ENCODE peak calls at places on chromosomes 2 and 18, in four cellular contexts. One of them, this sample, is unnamed.

GRCh38 chr2:204665244-204665643 is 120.0 kb downstream of the PARD3B start:
- DNase-seq in tibial artery: no peak
- DNase-seq in Panc1: no peak
- DNase-seq in prostate gland: no peak
- DNase-seq in this sample: no peak

GRCh38 chr2:185306119-185306518 is 432.5 kb upstream of the FSIP2 start:
- DNase-seq in tibial artery: no peak
- DNase-seq in Panc1: no peak
- DNase-seq in prostate gland: no peak
- DNase-seq in this sample: no peak

GRCh38 chr2:121187351-121187921 is 97.6 kb downstream of the TFCP2L1 start:
- DNase-seq in tibial artery: peak
- DNase-seq in Panc1: no peak
- DNase-seq in prostate gland: no peak
- DNase-seq in this sample: peak

GRCh38 chr2:216554755-216555154 is 56.1 kb downstream of the RPL37A start:
- DNase-seq in tibial artery: no peak
- DNase-seq in Panc1: no peak
- DNase-seq in prostate gland: peak
- DNase-seq in this sample: no peak

GRCh38 chr18:11125372-11126315 is 23.7 kb downstream of the PIEZO2 start:
- DNase-seq in tibial artery: no peak
- DNase-seq in Panc1: no peak
- DNase-seq in prostate gland: no peak
- DNase-seq in this sample: no peak

GRCh38 chr2:231191896-231192872 is 6.2 kb upstream of the ARMC9 start:
- DNase-seq in tibial artery: peak
- DNase-seq in Panc1: no peak
- DNase-seq in prostate gland: peak
- DNase-seq in this sample: peak

GRCh38 chr18:54382076-54382475 is 24.4 kb downstream of the C18orf54 start:
- DNase-seq in tibial artery: no peak
- DNase-seq in Panc1: no peak
- DNase-seq in prostate gland: no peak
- DNase-seq in this sample: no peak

GRCh38 chr18:37336568-37337285 is 228.9 kb downstream of the CELF4 start:
- DNase-seq in tibial artery: no peak
- DNase-seq in Panc1: no peak
- DNase-seq in prostate gland: no peak
- DNase-seq in this sample: no peak

GRCh38 chr2:136115183-136115751 is 2.7 kb downstream of the CXCR4 start:
- DNase-seq in tibial artery: no peak
- DNase-seq in Panc1: no peak
- DNase-seq in prostate gland: no peak
- DNase-seq in this sample: no peak

GRCh38 chr18:46325836-46326235 is 221.7 kb downstream of the HAUS1 start:
- DNase-seq in tibial artery: no peak
- DNase-seq in Panc1: no peak
- DNase-seq in prostate gland: no peak
- DNase-seq in this sample: no peak

GRCh38 chr2:31429759-31430438 is 15.4 kb upstream of the XDH start:
- DNase-seq in tibial artery: no peak
- DNase-seq in Panc1: no peak
- DNase-seq in prostate gland: no peak
- DNase-seq in this sample: no peak

DNA sequence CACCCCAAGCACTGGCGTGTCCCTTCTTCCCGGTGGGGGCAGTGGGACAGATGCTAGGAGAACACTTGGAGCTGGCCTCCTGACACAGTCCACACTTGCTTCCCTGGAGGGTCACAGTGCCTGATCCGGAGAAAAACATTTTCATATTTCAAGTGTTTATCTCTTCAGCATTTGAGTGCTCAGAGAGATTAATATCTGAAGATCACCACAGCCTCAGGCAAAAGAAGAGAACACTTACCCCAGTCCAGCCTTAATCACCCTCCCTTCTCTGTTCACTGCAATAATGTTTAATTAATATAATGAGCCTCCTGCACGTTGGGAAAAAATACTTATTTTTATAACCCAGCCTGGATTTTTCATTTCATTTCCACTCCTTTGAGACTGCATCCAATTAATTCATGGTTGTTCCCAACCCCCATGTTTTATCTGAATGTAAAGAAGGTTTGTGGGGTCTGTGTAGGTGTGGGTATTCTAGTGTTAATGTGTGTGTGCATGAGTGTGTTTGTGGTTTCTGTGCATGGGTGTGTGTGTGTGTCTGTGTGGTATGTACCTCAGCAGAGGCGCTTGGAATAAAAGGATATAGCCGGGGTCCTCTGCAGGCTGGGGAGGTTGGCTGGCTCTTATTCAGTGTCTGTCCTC is 72.1 kb downstream of the NRP2 start:
- DNase-seq in tibial artery: no peak
- DNase-seq in Panc1: no peak
- DNase-seq in prostate gland: no peak
- DNase-seq in this sample: no peak
- H3K27ac ChIP-seq in tibial artery: peak
- H3K27ac ChIP-seq in Panc1: no peak
- H3K27ac ChIP-seq in prostate gland: no peak
- H3K27ac ChIP-seq in this sample: peak

GRCh38 chr2:213627835-213628234 is 343.6 kb downstream of the SPAG16 start:
- DNase-seq in tibial artery: no peak
- DNase-seq in Panc1: no peak
- DNase-seq in prostate gland: no peak
- DNase-seq in this sample: no peak
- H3K27ac ChIP-seq in tibial artery: peak
- H3K27ac ChIP-seq in Panc1: no peak
- H3K27ac ChIP-seq in prostate gland: no peak
- H3K27ac ChIP-seq in this sample: no peak

GRCh38 chr18:58611471-58612131 is 17.3 kb downstream of the ALPK2 start:
- DNase-seq in tibial artery: no peak
- DNase-seq in Panc1: no peak
- DNase-seq in prostate gland: no peak
- DNase-seq in this sample: no peak
- H3K27ac ChIP-seq in tibial artery: no peak
- H3K27ac ChIP-seq in Panc1: peak
- H3K27ac ChIP-seq in prostate gland: no peak
- H3K27ac ChIP-seq in this sample: no peak

GRCh38 chr18:63188063-63188462 is 131.5 kb downstream of the BCL2 start:
- DNase-seq in tibial artery: no peak
- DNase-seq in Panc1: no peak
- DNase-seq in prostate gland: no peak
- DNase-seq in this sample: no peak
- H3K27ac ChIP-seq in tibial artery: no peak
- H3K27ac ChIP-seq in Panc1: no peak
- H3K27ac ChIP-seq in prostate gland: no peak
- H3K27ac ChIP-seq in this sample: no peak

GRCh38 chr2:181806039-181806392 is 85.5 kb upstream of the ITPRID2 start:
- DNase-seq in tibial artery: no peak
- DNase-seq in Panc1: no peak
- DNase-seq in prostate gland: no peak
- DNase-seq in this sample: no peak
- H3K27ac ChIP-seq in tibial artery: peak
- H3K27ac ChIP-seq in Panc1: peak
- H3K27ac ChIP-seq in prostate gland: no peak
- H3K27ac ChIP-seq in this sample: no peak

GRCh38 chr2:68789603-68790002 is 55.0 kb downstream of the ARHGAP25 start:
- DNase-seq in tibial artery: no peak
- DNase-seq in Panc1: no peak
- DNase-seq in prostate gland: no peak
- DNase-seq in this sample: no peak
- H3K27ac ChIP-seq in tibial artery: no peak
- H3K27ac ChIP-seq in Panc1: no peak
- H3K27ac ChIP-seq in prostate gland: no peak
- H3K27ac ChIP-seq in this sample: no peak

GRCh38 chr2:99772766-99773331 is 283.0 kb upstream of the REV1 start:
- DNase-seq in tibial artery: no peak
- DNase-seq in Panc1: no peak
- DNase-seq in prostate gland: no peak
- DNase-seq in this sample: no peak
- H3K27ac ChIP-seq in tibial artery: no peak
- H3K27ac ChIP-seq in Panc1: no peak
- H3K27ac ChIP-seq in prostate gland: no peak
- H3K27ac ChIP-seq in this sample: peak

DNA sequence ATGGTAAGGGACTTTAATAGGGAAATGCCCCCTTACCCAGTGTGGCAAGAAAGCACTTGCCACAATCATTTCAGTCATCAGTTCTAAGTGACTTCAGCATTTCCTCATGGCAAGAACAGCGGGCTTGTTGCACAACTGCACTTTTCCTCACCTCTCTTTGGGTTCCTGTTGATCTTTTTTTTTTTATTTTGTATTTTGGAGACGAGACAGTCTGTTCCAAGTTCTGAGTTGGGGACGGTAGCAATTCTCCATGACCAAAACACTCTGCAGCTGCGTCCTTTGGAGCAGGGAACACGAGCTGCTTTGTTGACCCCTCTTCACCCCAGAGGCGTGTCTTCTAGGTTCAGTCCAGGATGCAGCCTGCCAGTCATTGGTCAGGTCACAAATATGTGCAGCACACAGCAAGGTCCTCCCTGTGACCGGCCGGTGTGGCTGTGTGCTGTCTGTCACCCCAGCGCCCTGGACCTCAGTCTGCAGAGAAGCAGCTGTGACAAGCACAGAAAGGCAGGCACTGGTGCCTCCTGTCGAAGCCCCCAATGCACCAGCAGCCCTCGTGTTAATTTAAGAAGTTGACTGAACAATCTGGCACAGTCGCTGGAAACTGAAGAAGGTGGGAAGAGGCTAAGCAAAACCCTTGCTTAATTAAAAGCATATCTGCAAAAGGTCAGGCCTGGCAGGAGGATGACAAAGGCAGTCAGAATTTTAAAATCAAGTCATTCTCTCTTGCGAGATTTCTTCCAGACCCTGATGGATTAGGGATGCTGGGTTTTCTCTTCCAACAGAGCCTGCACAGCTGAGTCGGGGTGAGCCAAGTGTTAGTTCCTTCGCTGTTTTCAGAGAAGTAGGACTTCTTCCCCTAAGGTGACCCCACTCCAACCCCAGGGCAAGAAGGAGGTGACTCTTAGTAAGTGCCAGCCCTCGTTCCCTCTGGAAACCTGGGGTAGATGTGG is 96.7 kb upstream of the COPS8 start:
- DNase-seq in tibial artery: peak
- DNase-seq in Panc1: no peak
- DNase-seq in prostate gland: no peak
- DNase-seq in this sample: peak
- H3K27ac ChIP-seq in tibial artery: no peak
- H3K27ac ChIP-seq in Panc1: no peak
- H3K27ac ChIP-seq in prostate gland: no peak
- H3K27ac ChIP-seq in this sample: peak

DNA sequence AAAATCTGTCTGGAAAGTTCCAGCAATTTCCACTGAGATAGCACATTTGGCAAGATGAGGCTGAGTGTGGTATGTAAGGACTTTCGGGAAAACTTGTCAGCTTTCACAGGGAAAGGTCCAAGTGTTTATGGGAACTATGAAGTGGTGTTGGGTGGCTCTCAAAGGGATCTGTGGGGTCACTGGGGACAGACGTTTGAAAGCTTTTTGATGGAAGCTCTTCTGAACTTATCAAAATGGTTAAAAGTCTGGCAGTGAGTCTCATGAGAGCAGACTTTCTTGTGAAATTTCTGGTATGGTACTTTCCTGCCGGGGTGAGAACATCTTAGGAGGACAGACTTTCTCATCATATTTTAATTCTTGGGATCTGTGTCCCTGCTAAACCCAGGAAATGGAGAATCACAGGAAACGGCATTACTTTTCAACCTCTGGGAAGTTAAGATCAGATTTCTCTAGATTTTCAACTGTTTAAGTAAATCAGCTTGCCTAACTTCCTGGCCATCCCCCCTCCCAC is 546.3 kb upstream of the ZEB2 start:
- DNase-seq in tibial artery: no peak
- DNase-seq in Panc1: no peak
- DNase-seq in prostate gland: no peak
- DNase-seq in this sample: no peak
- H3K27ac ChIP-seq in tibial artery: peak
- H3K27ac ChIP-seq in Panc1: no peak
- H3K27ac ChIP-seq in prostate gland: no peak
- H3K27ac ChIP-seq in this sample: no peak